ENCODE peak calls at places on chromosomes 12 and 14, in ten cellular contexts. P is HAP-1, J is cardiac fibroblast, V is GM06990, O is stomach, R is dorsolateral prefrontal cortex, X is mesenchymal stem cell, G is body of pancreas, Y is AG10803, D is cardiac muscle cell. M is an unnamed sample.

GRCh38 chr12:68825569-68826217 is 17.7 kb downstream of the MDM2 start:
- DNase-seq in D (no peak), Y (no peak), J (no peak), G (no peak), O (no peak), V (no peak), R (no peak), P (no peak), X (no peak), M (no peak)

GRCh38 chr12:50112456-50113218 is 601 bp downstream of the COX14 start:
- DNase-seq in O (peak; percentile 41), G (no peak), P (no peak), R (no peak), J (no peak), D (peak; percentile 69), V (no peak), X (peak; percentile 75), Y (no peak), M (no peak)

GRCh38 chr14:31933716-31934115 is 143.4 kb upstream of the ARHGAP5 start:
- DNase-seq in V (no peak), G (no peak), O (no peak), X (peak; percentile 72), D (no peak), Y (no peak), J (peak; percentile 62), R (no peak), P (no peak), M (peak; percentile 36)

GRCh38 chr14:101008631-101009336 is 105.3 kb upstream of the RTL1 start:
- DNase-seq in G (no peak), D (no peak), J (no peak), Y (peak; percentile 92), V (no peak), R (no peak), P (no peak), X (no peak), O (no peak), M (no peak)

GRCh38 chr14:101062611-101063010 is 159.1 kb upstream of the RTL1 start:
- DNase-seq in P (no peak), O (no peak), J (no peak), V (no peak), D (no peak), R (no peak), Y (no peak), G (no peak), X (no peak), M (no peak)

GRCh38 chr14:22304324-22304723 is 284.7 kb downstream of the DAD1 start:
- DNase-seq in X (no peak), D (no peak), P (no peak), G (no peak), O (no peak), V (no peak), R (no peak), Y (no peak), J (no peak), M (no peak)

GRCh38 chr12:90909069-90909676 is 45.8 kb downstream of the CCER1 start:
- DNase-seq in Y (peak; percentile 62), G (peak; percentile 18), O (no peak), J (peak; percentile 77), P (peak; percentile 56), V (no peak), R (no peak), D (peak; percentile 73), X (peak; percentile 64), M (peak; percentile 65)

GRCh38 chr12:108812324-108812723 is 45.1 kb downstream of the SSH1 start:
- DNase-seq in O (no peak), X (no peak), G (no peak), Y (no peak), R (no peak), V (no peak), P (no peak), J (no peak), D (no peak), M (no peak)

GRCh38 chr12:109864916-109865315 is 15.4 kb downstream of the GLTP start:
- DNase-seq in V (no peak), X (no peak), O (no peak), J (no peak), D (no peak), Y (no peak), G (peak; percentile 20), P (no peak), R (no peak), M (no peak)

GRCh38 chr14:74402264-74403251 is 23.5 kb downstream of the SYNDIG1L start:
- DNase-seq in V (peak; percentile 47), Y (no peak), O (no peak), X (no peak), R (no peak), D (peak; percentile 35), P (no peak), J (no peak), G (no peak), M (no peak)

DNA sequence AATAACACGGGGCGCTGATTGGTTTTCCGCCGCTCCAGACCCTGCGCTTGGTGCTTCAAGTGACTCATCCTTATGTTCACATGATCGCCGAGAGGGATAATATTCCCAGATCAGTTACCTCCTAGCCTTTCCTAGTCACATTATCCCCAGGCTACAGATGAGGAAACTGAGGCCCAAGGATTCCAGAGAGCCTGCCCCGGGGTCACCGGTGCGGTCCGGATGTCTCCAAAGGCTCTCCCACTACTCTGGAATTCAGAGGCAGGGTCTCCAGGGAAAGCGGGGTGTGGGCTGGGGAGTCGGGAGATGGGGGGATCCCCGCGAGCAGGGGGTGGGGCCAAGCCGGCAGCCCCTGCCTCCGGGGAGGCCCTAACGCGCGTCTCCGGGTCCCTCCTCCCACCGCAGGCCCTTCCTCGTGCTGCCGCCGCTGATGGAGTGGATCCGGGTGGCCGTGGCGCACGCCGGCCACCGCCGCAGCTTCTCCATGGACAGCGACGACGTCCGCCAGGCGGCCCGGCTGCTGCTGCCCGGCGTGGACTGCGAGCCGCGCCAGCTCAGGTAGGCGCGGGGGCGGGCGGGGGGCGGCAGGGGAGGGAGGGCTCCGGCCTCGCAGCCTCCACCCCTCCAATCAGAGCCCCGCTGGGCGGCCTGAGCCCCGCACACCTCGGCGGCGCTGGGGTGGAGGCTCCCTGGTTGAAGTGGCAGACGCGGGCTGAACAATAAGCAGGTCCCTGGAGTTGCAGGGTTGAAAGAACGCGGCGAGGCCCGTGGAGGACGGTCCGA is 104.7 kb upstream of the PWP1 start:
- DNase-seq in R (no peak), X (no peak), Y (no peak), P (no peak), O (no peak), V (no peak), J (no peak), D (peak; percentile 56), G (no peak), M (no peak)
- H3K4me3 ChIP-seq in R (peak overlapping the region; percentile 26), X (peak overlapping the region; percentile 27), Y (no peak overlapping the region), P (no peak overlapping the region), O (no peak overlapping the region), V (no peak overlapping the region), J (no peak overlapping the region), D (peak overlapping the region; percentile 11), G (no peak overlapping the region), M (peak overlapping the region; percentile 20)

DNA sequence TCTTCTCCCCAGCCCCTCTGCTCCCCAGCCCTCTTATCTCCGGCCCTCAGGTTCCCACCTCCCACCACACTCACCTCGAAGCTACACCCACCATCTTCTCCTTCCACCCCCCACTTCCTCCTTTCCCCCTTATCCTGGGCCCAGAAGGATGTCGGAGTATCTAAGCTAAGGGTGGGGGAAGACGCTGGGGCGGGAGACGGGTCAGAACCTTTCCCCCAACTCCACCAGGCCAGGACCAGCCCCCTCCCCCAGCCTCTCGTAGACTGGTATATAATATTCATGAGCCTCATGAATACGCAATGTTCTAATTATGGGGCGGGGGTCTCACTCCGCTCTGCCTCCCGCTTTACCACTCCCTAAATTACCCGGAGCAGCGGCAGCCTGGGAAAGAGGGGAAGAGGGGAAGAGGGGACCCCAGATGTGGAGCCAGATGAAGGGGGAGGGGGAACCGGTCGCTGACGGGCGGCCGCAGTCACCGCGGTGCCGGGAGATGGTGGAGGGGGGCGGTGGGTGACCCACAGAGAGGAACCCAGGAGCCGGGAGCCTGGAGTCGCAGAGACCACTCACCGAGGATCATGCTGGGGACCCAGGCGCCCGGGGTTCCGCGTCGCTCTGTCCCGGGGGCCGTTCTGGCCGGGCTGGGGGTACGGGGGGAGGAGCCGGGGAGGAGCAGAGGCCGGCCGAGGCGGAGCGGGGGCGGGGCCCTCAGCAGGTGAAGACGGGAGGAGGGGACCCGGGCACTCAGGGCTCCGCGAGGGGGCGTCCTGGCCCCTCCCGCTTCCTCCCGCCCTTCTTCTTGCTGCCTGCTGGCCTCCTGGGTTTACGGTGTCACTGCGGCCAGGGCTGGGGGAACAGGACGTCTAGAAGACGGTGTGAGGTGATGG is 6.4 kb upstream of the ZNF385A start:
- DNase-seq in V (peak; percentile 75), R (peak; percentile 37), G (peak; percentile 31), D (peak; percentile 81), Y (no peak), O (peak; percentile 58), P (peak; percentile 86), X (no peak), J (no peak), M (no peak)
- H3K4me3 ChIP-seq in V (peak overlapping the region; percentile 66), R (peak overlapping the region; percentile 60), G (no peak overlapping the region), D (peak overlapping the region; percentile 60), Y (no peak overlapping the region), O (peak overlapping the region; percentile 58), P (peak overlapping the region; percentile 56), X (peak overlapping the region; percentile 68), J (peak overlapping the region; percentile 25), M (peak overlapping the region; percentile 26)

DNA sequence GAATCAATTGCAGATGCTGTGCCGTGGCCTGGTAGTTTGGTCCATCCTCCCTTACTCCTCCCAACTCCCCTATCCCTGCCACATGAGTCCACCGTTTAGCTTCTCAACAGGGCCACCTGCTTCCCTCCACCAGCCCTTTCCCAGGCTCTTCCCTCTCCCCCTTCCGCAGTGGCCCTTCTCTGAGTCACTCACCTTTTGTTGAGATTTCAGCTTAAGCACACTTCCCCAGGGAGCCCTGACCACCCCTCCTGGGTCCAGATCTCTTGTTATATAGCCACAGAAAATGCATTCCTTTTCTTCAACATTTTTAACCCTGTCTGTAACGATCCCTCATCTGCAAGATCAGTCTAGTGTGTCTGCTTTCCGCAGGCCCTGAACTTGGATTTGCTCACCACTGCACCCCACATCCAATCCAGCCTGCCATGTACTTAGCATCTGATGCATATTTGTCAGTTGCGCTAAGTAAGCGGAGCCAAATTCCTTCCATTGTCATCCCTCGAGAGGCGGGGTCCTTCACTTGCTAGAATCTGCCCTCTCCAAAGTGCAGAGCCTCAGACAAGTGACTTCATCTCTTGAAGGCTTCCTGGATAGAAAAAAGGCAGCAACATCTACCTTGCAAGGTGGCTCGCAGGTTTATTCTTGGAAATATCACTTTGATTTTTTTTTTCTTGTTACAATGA is 41.1 kb downstream of the TMEM63C start:
- DNase-seq in O (no peak), J (no peak), R (no peak), X (no peak), P (peak; percentile 18), Y (no peak), V (no peak), G (no peak), D (no peak), M (no peak)
- H3K4me3 ChIP-seq in O (no peak overlapping the region), J (no peak overlapping the region), R (no peak overlapping the region), X (no peak overlapping the region), P (no peak overlapping the region), Y (no peak overlapping the region), V (no peak overlapping the region), G (no peak overlapping the region), D (no peak overlapping the region), M (no peak overlapping the region)

DNA sequence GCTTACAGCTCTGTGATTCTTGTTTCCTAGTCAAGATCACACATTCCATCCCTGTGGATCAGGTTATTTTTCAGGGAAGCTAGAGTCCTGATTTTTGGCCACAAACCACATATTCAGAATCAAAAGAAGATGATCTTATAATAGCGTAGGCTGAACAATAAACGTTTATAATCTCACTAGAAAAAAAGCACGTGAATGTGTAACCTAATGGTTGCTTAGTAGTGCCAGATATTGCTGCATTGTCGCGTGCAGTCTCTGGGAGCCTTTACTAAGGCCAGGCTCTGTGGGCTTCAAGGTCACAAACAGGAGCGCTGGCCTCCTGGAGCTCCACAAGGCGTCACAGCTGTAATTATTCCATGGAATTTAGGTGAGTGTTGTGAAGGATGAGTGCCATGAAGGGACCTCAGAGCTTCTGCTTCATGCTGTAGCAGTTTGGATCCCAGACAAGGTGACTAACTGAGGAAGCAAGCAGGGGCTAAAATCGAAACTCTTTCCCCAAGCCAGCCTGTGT is 17.4 kb downstream of the CDKN1B start:
- DNase-seq in G (peak; percentile 52), V (no peak), P (peak; percentile 27), X (no peak), Y (peak; percentile 75), R (no peak), O (no peak), J (peak; percentile 39), D (no peak), M (peak; percentile 16)
- H3K4me3 ChIP-seq in G (no peak overlapping the region), V (no peak overlapping the region), P (no peak overlapping the region), X (no peak overlapping the region), Y (peak overlapping the region; percentile 36), R (no peak overlapping the region), O (no peak overlapping the region), J (no peak overlapping the region), D (no peak overlapping the region), M (no peak overlapping the region)

M was measured in astrocyte of the spinal cord.